ENCODE peak calls at places on chromosomes 16 and 17, in eight cellular contexts. One of them, this sample, is unnamed.

GRCh38 chr16:14965328-14965727 is 9.5 kb upstream of the PDXDC1 start:
- DNase-seq in IMR-90: no peak
- DNase-seq in tibial nerve: no peak
- DNase-seq in sigmoid colon: no peak
- DNase-seq in coronary artery: no peak
- DNase-seq in spleen: peak; percentile 59
- DNase-seq in cardiac muscle cell: no peak
- DNase-seq in HepG2: no peak
- DNase-seq in this sample: no peak

GRCh38 chr17:44794699-44795413 is 35.2 kb downstream of the GJC1 start:
- DNase-seq in IMR-90: peak; percentile 99
- DNase-seq in tibial nerve: no peak
- DNase-seq in sigmoid colon: peak; percentile 61
- DNase-seq in coronary artery: no peak
- DNase-seq in spleen: peak; percentile 19
- DNase-seq in cardiac muscle cell: peak; percentile 64
- DNase-seq in HepG2: no peak
- DNase-seq in this sample: peak; percentile 82

GRCh38 chr17:57037401-57037800 is 47.6 kb upstream of the AKAP1 start:
- DNase-seq in IMR-90: no peak
- DNase-seq in tibial nerve: no peak
- DNase-seq in sigmoid colon: no peak
- DNase-seq in coronary artery: peak; percentile 8
- DNase-seq in spleen: no peak
- DNase-seq in cardiac muscle cell: no peak
- DNase-seq in HepG2: no peak
- DNase-seq in this sample: no peak

GRCh38 chr17:15255713-15256454 is 9.2 kb downstream of the PMP22 start:
- DNase-seq in IMR-90: peak; percentile 73
- DNase-seq in tibial nerve: no peak
- DNase-seq in sigmoid colon: no peak
- DNase-seq in coronary artery: no peak
- DNase-seq in spleen: peak; percentile 41
- DNase-seq in cardiac muscle cell: peak; percentile 40
- DNase-seq in HepG2: no peak
- DNase-seq in this sample: no peak

GRCh38 chr16:29974291-29975133 is 844 bp downstream of the TAOK2 start:
- DNase-seq in IMR-90: peak; percentile 12
- DNase-seq in tibial nerve: no peak
- DNase-seq in sigmoid colon: no peak
- DNase-seq in coronary artery: peak; percentile 77
- DNase-seq in spleen: peak; percentile 86
- DNase-seq in cardiac muscle cell: peak; percentile 35
- DNase-seq in HepG2: no peak
- DNase-seq in this sample: peak; percentile 8

GRCh38 chr16:7303677-7304200 is 28.9 kb upstream of the RBFOX1 start:
- DNase-seq in IMR-90: no peak
- DNase-seq in tibial nerve: no peak
- DNase-seq in sigmoid colon: no peak
- DNase-seq in coronary artery: no peak
- DNase-seq in spleen: no peak
- DNase-seq in cardiac muscle cell: no peak
- DNase-seq in HepG2: no peak
- DNase-seq in this sample: no peak

GRCh38 chr16:15735610-15736009 is 85.6 kb downstream of the NDE1 start:
- DNase-seq in IMR-90: no peak
- DNase-seq in tibial nerve: no peak
- DNase-seq in sigmoid colon: no peak
- DNase-seq in coronary artery: no peak
- DNase-seq in spleen: no peak
- DNase-seq in cardiac muscle cell: no peak
- DNase-seq in HepG2: no peak
- DNase-seq in this sample: no peak

GRCh38 chr16:2428051-2428786 is 1.0 kb upstream of the CCNF start:
- DNase-seq in IMR-90: no peak
- DNase-seq in tibial nerve: peak; percentile 25
- DNase-seq in sigmoid colon: peak; percentile 67
- DNase-seq in coronary artery: no peak
- DNase-seq in spleen: peak; percentile 87
- DNase-seq in cardiac muscle cell: peak; percentile 38
- DNase-seq in HepG2: no peak
- DNase-seq in this sample: peak; percentile 26

GRCh38 chr16:2858245-2859025 is 465 bp upstream of the PRSS22 start:
- DNase-seq in IMR-90: no peak
- DNase-seq in tibial nerve: no peak
- DNase-seq in sigmoid colon: no peak
- DNase-seq in coronary artery: no peak
- DNase-seq in spleen: no peak
- DNase-seq in cardiac muscle cell: no peak
- DNase-seq in HepG2: no peak
- DNase-seq in this sample: no peak

GRCh38 chr16:30472328-30472942 is at the start of gene ITGAL:
- DNase-seq in IMR-90: no peak
- DNase-seq in tibial nerve: peak; percentile 15
- DNase-seq in sigmoid colon: peak; percentile 72
- DNase-seq in coronary artery: no peak
- DNase-seq in spleen: peak; percentile 94
- DNase-seq in cardiac muscle cell: no peak
- DNase-seq in HepG2: no peak
- DNase-seq in this sample: no peak

GRCh38 chr16:83137326-83137770 is 510.6 kb downstream of the CDH13 start:
- DNase-seq in IMR-90: peak; percentile 83
- DNase-seq in tibial nerve: no peak
- DNase-seq in sigmoid colon: no peak
- DNase-seq in coronary artery: no peak
- DNase-seq in spleen: no peak
- DNase-seq in cardiac muscle cell: peak; percentile 89
- DNase-seq in HepG2: peak; percentile 64
- DNase-seq in this sample: peak; percentile 92

GRCh38 chr16:12349950-12350842 is 373.7 kb downstream of the SNX29 start:
- DNase-seq in IMR-90: no peak
- DNase-seq in tibial nerve: no peak
- DNase-seq in sigmoid colon: no peak
- DNase-seq in coronary artery: no peak
- DNase-seq in spleen: no peak
- DNase-seq in cardiac muscle cell: no peak
- DNase-seq in HepG2: no peak
- DNase-seq in this sample: no peak

GRCh38 chr16:12354296-12354818 is 377.8 kb downstream of the SNX29 start:
- DNase-seq in IMR-90: no peak
- DNase-seq in tibial nerve: no peak
- DNase-seq in sigmoid colon: no peak
- DNase-seq in coronary artery: no peak
- DNase-seq in spleen: no peak
- DNase-seq in cardiac muscle cell: no peak
- DNase-seq in HepG2: no peak
- DNase-seq in this sample: peak; percentile 41

GRCh38 chr16:12347365-12347764 is 370.8 kb downstream of the SNX29 start:
- DNase-seq in IMR-90: no peak
- DNase-seq in tibial nerve: no peak
- DNase-seq in sigmoid colon: no peak
- DNase-seq in coronary artery: no peak
- DNase-seq in spleen: no peak
- DNase-seq in cardiac muscle cell: no peak
- DNase-seq in HepG2: no peak
- DNase-seq in this sample: no peak

GRCh38 chr16:12348733-12349704 is 372.5 kb downstream of the SNX29 start:
- DNase-seq in IMR-90: no peak
- DNase-seq in tibial nerve: no peak
- DNase-seq in sigmoid colon: no peak
- DNase-seq in coronary artery: no peak
- DNase-seq in spleen: no peak
- DNase-seq in cardiac muscle cell: no peak
- DNase-seq in HepG2: peak; percentile 23
- DNase-seq in this sample: no peak

GRCh38 chr16:12350945-12351344 is 374.4 kb downstream of the SNX29 start:
- DNase-seq in IMR-90: no peak
- DNase-seq in tibial nerve: no peak
- DNase-seq in sigmoid colon: no peak
- DNase-seq in coronary artery: no peak
- DNase-seq in spleen: no peak
- DNase-seq in cardiac muscle cell: no peak
- DNase-seq in HepG2: peak; percentile 27
- DNase-seq in this sample: no peak
- TF ChIP-seq CTCF in IMR-90: no peak
- TF ChIP-seq CTCF in tibial nerve: no peak
- TF ChIP-seq CTCF in sigmoid colon: no peak
- TF ChIP-seq CTCF in coronary artery: no peak
- TF ChIP-seq CTCF in spleen: no peak
- TF ChIP-seq CTCF in cardiac muscle cell: no peak
- TF ChIP-seq CTCF in HepG2: no peak
- TF ChIP-seq CTCF in this sample: no peak

GRCh38 chr17:27741361-27741861 is 58.9 kb downstream of the NOS2 start:
- DNase-seq in IMR-90: peak; percentile 10
- DNase-seq in tibial nerve: no peak
- DNase-seq in sigmoid colon: no peak
- DNase-seq in coronary artery: peak; percentile 55
- DNase-seq in spleen: no peak
- DNase-seq in cardiac muscle cell: no peak
- DNase-seq in HepG2: no peak
- DNase-seq in this sample: no peak
- H3K4me3 ChIP-seq in IMR-90: no peak overlapping the region
- H3K4me3 ChIP-seq in tibial nerve: no peak overlapping the region
- H3K4me3 ChIP-seq in sigmoid colon: no peak overlapping the region
- H3K4me3 ChIP-seq in coronary artery: no peak overlapping the region
- H3K4me3 ChIP-seq in spleen: no peak overlapping the region
- H3K4me3 ChIP-seq in cardiac muscle cell: no peak overlapping the region
- H3K4me3 ChIP-seq in HepG2: no peak overlapping the region
- H3K4me3 ChIP-seq in this sample: no peak overlapping the region

DNA sequence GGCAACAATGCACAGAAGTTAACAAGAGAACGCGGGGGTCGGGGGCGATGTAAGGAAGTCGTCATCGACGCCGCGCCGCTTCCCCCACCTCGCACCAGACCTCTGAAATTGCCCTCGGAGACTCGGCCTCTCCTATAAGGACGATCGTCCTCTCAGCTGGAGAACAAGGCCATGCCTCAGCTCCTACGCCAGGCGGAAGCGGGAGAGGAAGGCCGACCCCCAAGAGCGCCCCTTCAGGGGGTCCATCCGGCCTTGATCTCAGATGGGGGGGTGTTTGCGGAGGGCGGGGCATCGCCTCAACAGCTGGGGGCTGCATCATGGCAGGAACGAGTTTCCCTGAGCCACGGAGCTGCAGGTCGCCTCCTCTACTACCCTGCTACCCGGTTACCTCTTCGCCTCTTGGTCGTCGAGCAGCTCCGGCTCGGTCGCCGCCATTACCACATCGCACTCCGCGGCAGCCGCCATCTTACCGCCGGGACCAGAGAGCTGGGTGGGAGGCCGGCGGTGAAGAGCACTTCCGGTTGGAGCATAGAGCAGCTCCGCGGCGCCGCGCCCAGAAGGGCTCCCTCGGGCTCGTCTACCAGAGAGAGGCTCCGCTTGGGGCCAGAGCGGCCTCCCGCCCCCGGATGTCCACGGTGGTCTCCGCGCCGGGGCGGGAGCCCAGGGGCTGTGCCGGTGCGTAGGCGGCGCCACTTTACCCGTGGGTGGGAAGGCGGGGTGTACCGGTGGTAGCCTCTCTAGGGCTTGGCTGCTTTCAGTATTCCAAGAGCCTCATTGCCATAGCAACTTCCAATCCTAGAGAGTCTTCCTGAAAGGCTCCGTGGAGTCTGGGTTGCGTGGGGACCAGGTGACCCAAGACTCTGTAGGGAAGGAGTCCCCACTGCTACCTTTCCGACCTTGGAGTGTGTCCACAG is at the start of gene DNAJC7:
- DNase-seq in IMR-90: peak; percentile 89
- DNase-seq in tibial nerve: peak; percentile 78
- DNase-seq in sigmoid colon: peak; percentile 96
- DNase-seq in coronary artery: peak; percentile 92
- DNase-seq in spleen: peak; percentile 99
- DNase-seq in cardiac muscle cell: peak; percentile 94
- DNase-seq in HepG2: peak; percentile 91
- DNase-seq in this sample: peak; percentile 91
- TF ChIP-seq CTCF in IMR-90: no peak
- TF ChIP-seq CTCF in tibial nerve: no peak
- TF ChIP-seq CTCF in sigmoid colon: no peak
- TF ChIP-seq CTCF in coronary artery: no peak
- TF ChIP-seq CTCF in spleen: peak; percentile 11
- TF ChIP-seq CTCF in cardiac muscle cell: no peak
- TF ChIP-seq CTCF in HepG2: peak; percentile 76
- TF ChIP-seq CTCF in this sample: no peak

DNA sequence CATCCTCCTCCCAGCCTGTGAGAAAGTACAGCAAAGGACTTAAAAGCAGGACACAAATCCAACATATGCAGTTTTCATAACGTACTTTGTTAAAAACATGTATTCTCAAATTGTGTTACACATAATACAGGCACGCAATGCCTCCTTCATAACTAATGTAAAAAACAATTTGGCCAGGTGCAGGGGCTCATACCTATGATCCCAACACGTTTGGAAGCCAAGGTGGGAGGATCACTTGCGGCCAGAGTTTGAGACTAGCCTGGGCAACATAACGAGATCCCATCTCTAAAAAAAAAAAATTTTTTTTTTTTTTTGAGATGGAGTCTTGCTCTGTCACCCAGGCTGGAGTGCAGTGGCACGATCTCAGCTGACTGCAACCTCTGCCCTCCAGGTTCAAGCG is 20.4 kb downstream of the TEX2 start:
- DNase-seq in IMR-90: no peak
- DNase-seq in tibial nerve: no peak
- DNase-seq in sigmoid colon: no peak
- DNase-seq in coronary artery: no peak
- DNase-seq in spleen: no peak
- DNase-seq in cardiac muscle cell: no peak
- DNase-seq in HepG2: no peak
- DNase-seq in this sample: no peak
- H3K4me3 ChIP-seq in IMR-90: no peak overlapping the region
- H3K4me3 ChIP-seq in tibial nerve: no peak overlapping the region
- H3K4me3 ChIP-seq in sigmoid colon: no peak overlapping the region
- H3K4me3 ChIP-seq in coronary artery: no peak overlapping the region
- H3K4me3 ChIP-seq in spleen: no peak overlapping the region
- H3K4me3 ChIP-seq in cardiac muscle cell: no peak overlapping the region
- H3K4me3 ChIP-seq in HepG2: no peak overlapping the region
- H3K4me3 ChIP-seq in this sample: no peak overlapping the region

GRCh38 chr17:420479-421175 is 68.0 kb upstream of the RPH3AL start:
- DNase-seq in IMR-90: no peak
- DNase-seq in tibial nerve: no peak
- DNase-seq in sigmoid colon: no peak
- DNase-seq in coronary artery: no peak
- DNase-seq in spleen: no peak
- DNase-seq in cardiac muscle cell: no peak
- DNase-seq in HepG2: no peak
- DNase-seq in this sample: no peak

GRCh38 chr17:416293-417206 is 63.9 kb upstream of the RPH3AL start:
- DNase-seq in IMR-90: no peak
- DNase-seq in tibial nerve: no peak
- DNase-seq in sigmoid colon: no peak
- DNase-seq in coronary artery: no peak
- DNase-seq in spleen: peak; percentile 78
- DNase-seq in cardiac muscle cell: no peak
- DNase-seq in HepG2: no peak
- DNase-seq in this sample: no peak

GRCh38 chr17:418421-418751 is 65.8 kb upstream of the RPH3AL start:
- DNase-seq in IMR-90: no peak
- DNase-seq in tibial nerve: no peak
- DNase-seq in sigmoid colon: no peak
- DNase-seq in coronary artery: no peak
- DNase-seq in spleen: no peak
- DNase-seq in cardiac muscle cell: no peak
- DNase-seq in HepG2: no peak
- DNase-seq in this sample: no peak

GRCh38 chr17:417691-418420 is 65.2 kb upstream of the RPH3AL start:
- DNase-seq in IMR-90: no peak
- DNase-seq in tibial nerve: no peak
- DNase-seq in sigmoid colon: no peak
- DNase-seq in coronary artery: no peak
- DNase-seq in spleen: no peak
- DNase-seq in cardiac muscle cell: no peak
- DNase-seq in HepG2: no peak
- DNase-seq in this sample: no peak

GRCh38 chr17:419073-419735 is 66.6 kb upstream of the RPH3AL start:
- DNase-seq in IMR-90: no peak
- DNase-seq in tibial nerve: no peak
- DNase-seq in sigmoid colon: no peak
- DNase-seq in coronary artery: no peak
- DNase-seq in spleen: no peak
- DNase-seq in cardiac muscle cell: no peak
- DNase-seq in HepG2: peak; percentile 80
- DNase-seq in this sample: no peak
- TF ChIP-seq CTCF in IMR-90: no peak
- TF ChIP-seq CTCF in tibial nerve: no peak
- TF ChIP-seq CTCF in sigmoid colon: no peak
- TF ChIP-seq CTCF in coronary artery: no peak
- TF ChIP-seq CTCF in spleen: no peak
- TF ChIP-seq CTCF in cardiac muscle cell: no peak
- TF ChIP-seq CTCF in HepG2: no peak
- TF ChIP-seq CTCF in this sample: no peak

This sample was measured in fibroblast of villous mesenchyme.